ENCODE peak calls at places on chromosomes 11 and 22, in six cellular contexts. M is IMR-90, W is SK-N-SH, C is K562, Y is GM12878, H is HepG2. S is an unnamed sample.

GRCh38 chr11:103927535-103927934 is 108.9 kb upstream of the DDI1 start:
- DNase-seq in C (no peak), H (no peak), M (peak), Y (no peak), W (peak), S (no peak)

GRCh38 chr11:67372993-67373915 is at the start of gene CLCF1:
- DNase-seq in H (no peak), M (peak), W (peak), Y (no peak), C (peak), S (peak)

GRCh38 chr11:6323291-6323905 is 3.1 kb upstream of the CAVIN3 start:
- DNase-seq in H (no peak), Y (no peak), C (no peak), W (no peak), M (no peak), S (no peak)

GRCh38 chr11:68857037-68857586 is 15.4 kb upstream of the CPT1A start:
- DNase-seq in W (no peak), Y (no peak), M (no peak), C (no peak), H (no peak), S (no peak)

GRCh38 chr11:113375402-113375801 is 12.2 kb upstream of the ANKK1 start:
- DNase-seq in Y (no peak), W (no peak), H (no peak), M (no peak), C (no peak), S (no peak)

GRCh38 chr11:100719809-100720221 is 32.7 kb downstream of the ARHGAP42 start:
- DNase-seq in M (peak), W (no peak), Y (no peak), C (peak), H (no peak), S (peak)

GRCh38 chr22:39526736-39527171 is 5.8 kb downstream of the RPS19BP1 start:
- DNase-seq in M (no peak), Y (no peak), H (no peak), W (no peak), C (peak), S (no peak)

GRCh38 chr11:111387318-111387863 is 8.3 kb upstream of the POU2AF1 start:
- DNase-seq in W (peak), H (no peak), M (no peak), Y (no peak), C (no peak), S (no peak)

GRCh38 chr11:4713241-4713640 is 8.7 kb downstream of the MMP26 start:
- DNase-seq in Y (no peak), M (peak), C (no peak), W (no peak), H (no peak), S (no peak)

GRCh38 chr11:36566407-36567053 is 1.3 kb upstream of the RAG1 start:
- DNase-seq in M (no peak), Y (no peak), H (no peak), C (no peak), W (no peak), S (no peak)

GRCh38 chr11:27468643-27469332 is 3.8 kb downstream of the LGR4 start:
- DNase-seq in M (peak), H (no peak), C (no peak), Y (no peak), W (no peak), S (no peak)

GRCh38 chr22:38566726-38567504 is 3.1 kb downstream of the DMC1 start:
- DNase-seq in M (no peak), Y (no peak), C (no peak), H (no peak), W (no peak), S (no peak)

GRCh38 chr11:61149624-61150615 is 11.3 kb downstream of the VPS37C start:
- DNase-seq in M (peak), H (peak), Y (no peak), C (peak), W (no peak), S (no peak)

GRCh38 chr11:134357545-134357839 is 25.7 kb downstream of the GLB1L2 start:
- DNase-seq in C (no peak), W (no peak), M (no peak), H (no peak), Y (no peak), S (no peak)

GRCh38 chr11:116930177-116930576 is 92.8 kb upstream of the APOA1 start:
- DNase-seq in M (peak), Y (no peak), H (peak), W (no peak), C (no peak), S (no peak)

GRCh38 chr11:117600976-117601708 is 195.9 kb downstream of the DSCAML1 start:
- DNase-seq in H (no peak), Y (no peak), W (no peak), M (no peak), C (no peak), S (no peak)

GRCh38 chr11:43101113-43101512 is 210.7 kb upstream of the API5 start:
- DNase-seq in Y (no peak), M (no peak), C (no peak), H (no peak), W (no peak), S (no peak)
- TF ChIP-seq SMC3 in Y (no peak), M (no peak), C (no peak), H (no peak), W (no peak), S (no peak)

GRCh38 chr11:19013181-19013857 is 47.2 kb downstream of the MRGPRX2 start:
- DNase-seq in H (no peak), C (peak), Y (no peak), M (no peak), W (no peak), S (no peak)
- TF ChIP-seq CTCF in H (peak), C (peak), Y (peak), M (no peak), W (peak), S (no peak)

GRCh38 chr22:27241430-27242110 is 560.0 kb downstream of the MN1 start:
- DNase-seq in C (no peak), W (peak), H (no peak), Y (no peak), M (no peak), S (no peak)

GRCh38 chr22:27239520-27239919 is 562.0 kb downstream of the MN1 start:
- DNase-seq in W (no peak), M (no peak), C (no peak), H (no peak), Y (no peak), S (no peak)

GRCh38 chr22:27237342-27237741 is 564.2 kb downstream of the MN1 start:
- DNase-seq in C (no peak), W (no peak), H (no peak), M (no peak), Y (no peak), S (no peak)

GRCh38 chr22:27240298-27240885 is 561.2 kb downstream of the MN1 start:
- DNase-seq in Y (no peak), M (peak), W (no peak), H (no peak), C (no peak), S (no peak)

DNA sequence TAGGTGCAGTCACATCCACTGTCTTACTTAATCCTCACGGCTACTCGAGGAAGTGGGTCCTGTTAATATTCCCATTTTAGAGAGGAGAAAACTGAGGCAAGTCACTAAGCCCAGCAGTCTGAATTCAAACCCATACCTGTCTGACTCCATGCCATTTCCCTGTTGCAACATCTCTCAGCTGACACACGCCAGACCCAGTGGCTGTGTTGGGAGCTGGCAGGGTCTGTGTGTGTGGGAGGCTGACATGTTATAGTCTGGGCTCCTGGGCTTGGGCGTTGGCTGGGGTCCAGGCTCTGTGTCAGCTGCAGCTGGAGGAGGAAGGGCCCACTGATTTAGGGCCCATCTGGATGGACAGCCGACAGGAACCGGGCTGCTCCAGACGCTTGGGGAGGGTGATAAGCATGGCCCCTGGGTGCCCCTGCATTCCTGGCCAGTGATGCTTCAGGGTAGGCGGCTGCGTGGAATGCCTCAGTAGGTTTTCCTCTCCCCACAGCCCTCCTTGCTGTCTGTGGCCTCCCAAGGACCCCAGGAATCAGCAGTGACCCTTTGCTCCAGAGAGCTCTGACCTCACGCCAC is 562.5 kb downstream of the MN1 start:
- DNase-seq in M (peak), Y (no peak), W (peak), H (no peak), C (peak), S (peak)
- TF ChIP-seq SMC3 in M (no peak), Y (no peak), W (no peak), H (no peak), C (no peak), S (peak)

GRCh38 chr11:119055901-119056300 is 1.1 kb downstream of the HYOU1 start:
- DNase-seq in Y (no peak), C (no peak), H (peak), W (peak), M (peak), S (peak)
- TF ChIP-seq CTCF in Y (peak), C (no peak), H (peak), W (peak), M (peak), S (peak)

GRCh38 chr11:44775366-44776356 is 48.9 kb downstream of the TSPAN18 start:
- DNase-seq in M (peak), Y (no peak), W (peak), H (peak), C (peak), S (peak)
- TF ChIP-seq SMC3 in M (peak), Y (peak), W (peak), H (peak), C (peak), S (peak)

GRCh38 chr11:91305402-91305801 is 919.2 kb upstream of the FAT3 start:
- DNase-seq in Y (no peak), C (no peak), H (no peak), W (no peak), M (no peak), S (no peak)
- TF ChIP-seq CTCF in Y (no peak), C (no peak), H (no peak), W (no peak), M (no peak), S (no peak)

S was measured in A549.